ENCODE peak calls at places on chromosomes 5 and 9, in seven cellular contexts. I is hypothalamus; A is right cardiac atrium; R is stimulated activated CD4-positive, alpha-beta T cell treated with anti-CD3 and anti-CD28 coated beads, Interleukin-1b, Interleukin-23, amount 100 ng/mL, for 4 hours; T is HT-29; E is NCI-H2081; F is EL. P is an unnamed sample.

GRCh38 chr9:136661641-136662325 is 933 bp upstream of the EGFL7 start:
- DNase-seq in E (no peak), R (no peak), F (no peak), T (no peak), I (no peak), A (peak), P (no peak)

GRCh38 chr5:175261098-175261497 is 182.9 kb downstream of the DRD1 start:
- DNase-seq in F (no peak), E (no peak), I (no peak), R (no peak), A (no peak), T (no peak), P (no peak)

GRCh38 chr5:150155258-150156032 is at the start of gene PDGFRB:
- DNase-seq in I (peak), T (no peak), E (peak), R (peak), F (peak), A (peak), P (peak)

GRCh38 chr9:125444956-125445506 is 183.4 kb downstream of the GAPVD1 start:
- DNase-seq in T (no peak), R (no peak), A (no peak), E (no peak), I (no peak), F (no peak), P (no peak)

GRCh38 chr5:102959055-102959454 is 160.9 kb downstream of the GIN1 start:
- DNase-seq in F (peak), T (no peak), I (no peak), E (no peak), A (no peak), R (no peak), P (no peak)

GRCh38 chr5:124477002-124477546 is 269.4 kb downstream of the ZNF608 start:
- DNase-seq in A (no peak), E (no peak), I (no peak), R (no peak), T (no peak), F (no peak), P (no peak)

GRCh38 chr5:87122171-87122977 is 145.3 kb upstream of the RASA1 start:
- DNase-seq in T (peak), I (no peak), R (no peak), F (no peak), E (no peak), A (no peak), P (no peak)

GRCh38 chr5:43231977-43232376 is 40.0 kb downstream of the NIM1K start:
- DNase-seq in E (peak), R (no peak), F (peak), A (no peak), I (no peak), T (peak), P (no peak)

GRCh38 chr9:12798066-12798770 is 23.4 kb downstream of the LURAP1L start:
- DNase-seq in I (no peak), R (no peak), A (no peak), T (no peak), F (no peak), E (peak), P (no peak)

GRCh38 chr5:149730620-149731331 is 666 bp downstream of the PPARGC1B start:
- DNase-seq in F (peak), I (no peak), R (peak), T (peak), A (peak), E (peak), P (peak)

GRCh38 chr9:84919498-84919897 is 250.0 kb downstream of the NTRK2 start:
- DNase-seq in I (no peak), F (no peak), A (no peak), E (no peak), T (no peak), R (no peak), P (no peak)

GRCh38 chr5:180313677-180314076 is 21.8 kb upstream of the MAPK9 start:
- DNase-seq in T (peak), F (no peak), R (no peak), I (peak), A (no peak), E (no peak), P (no peak)

GRCh38 chr9:33230756-33231691 is 8.9 kb upstream of the SPINK4 start:
- DNase-seq in I (no peak), F (no peak), T (peak), E (no peak), R (no peak), A (no peak), P (no peak)

GRCh38 chr5:159163027-159163699 is 46.2 kb downstream of the RNF145 start:
- DNase-seq in F (peak), R (no peak), A (no peak), E (no peak), I (no peak), T (no peak), P (no peak)

GRCh38 chr5:76473676-76474075 is 70.6 kb downstream of the IQGAP2 start:
- DNase-seq in E (no peak), A (no peak), T (no peak), F (no peak), I (no peak), R (peak), P (no peak)

GRCh38 chr9:123033864-123034598 is 564 bp downstream of the GPR21 start:
- DNase-seq in R (no peak), I (no peak), T (no peak), E (no peak), A (no peak), F (no peak), P (no peak)

GRCh38 chr5:9928266-9928750 is 298.2 kb upstream of the TAS2R1 start:
- DNase-seq in A (no peak), E (no peak), T (no peak), I (no peak), F (no peak), R (no peak), P (no peak)

GRCh38 chr9:116340270-116340669 is 186.7 kb downstream of the PAPPA start:
- DNase-seq in E (no peak), R (no peak), I (no peak), T (no peak), A (no peak), F (no peak), P (no peak)